ENCODE peak calls at places on chromosomes 13 and 19, in seven cellular contexts. One of them, this sample, is unnamed.
A peak's percentile ranks its signal among the peaks of the same experiment; 100 is the strongest.

GRCh38 chr19:1529430-1529816 is 5.5 kb downstream of the PLK5 start:
- DNase-seq in endothelial cell: no peak
- DNase-seq in iris pigment epithelial cell: no peak
- DNase-seq in sciatic nerve: no peak
- DNase-seq in stimulated activated CD8-positive, alpha-beta memory T cell treated with anti-CD3 and anti-CD28 coated beads, Interleukin-2, amount 100 ng/mL, for 1 hour: no peak
- DNase-seq in lung microvascular endothelial cell: no peak
- DNase-seq in cardiac muscle cell: no peak
- DNase-seq in this sample: no peak

GRCh38 chr19:35966771-35967170 is 28.2 kb upstream of the SDHAF1 start:
- DNase-seq in sciatic nerve: no peak
- DNase-seq in lung microvascular endothelial cell: no peak
- DNase-seq in endothelial cell: no peak
- DNase-seq in stimulated activated CD8-positive, alpha-beta memory T cell treated with anti-CD3 and anti-CD28 coated beads, Interleukin-2, amount 100 ng/mL, for 1 hour: no peak
- DNase-seq in cardiac muscle cell: no peak
- DNase-seq in iris pigment epithelial cell: no peak
- DNase-seq in this sample: no peak

GRCh38 chr19:3375221-3376088 is 9.1 kb downstream of the NFIC start:
- DNase-seq in lung microvascular endothelial cell: peak; percentile 78
- DNase-seq in endothelial cell: no peak
- DNase-seq in cardiac muscle cell: peak; percentile 74
- DNase-seq in stimulated activated CD8-positive, alpha-beta memory T cell treated with anti-CD3 and anti-CD28 coated beads, Interleukin-2, amount 100 ng/mL, for 1 hour: no peak
- DNase-seq in sciatic nerve: peak; percentile 82
- DNase-seq in iris pigment epithelial cell: peak; percentile 53
- DNase-seq in this sample: no peak

GRCh38 chr19:55117063-55117635 is 288 bp downstream of the PPP1R12C start:
- DNase-seq in endothelial cell: no peak
- DNase-seq in lung microvascular endothelial cell: peak; percentile 32
- DNase-seq in iris pigment epithelial cell: no peak
- DNase-seq in cardiac muscle cell: no peak
- DNase-seq in sciatic nerve: peak; percentile 73
- DNase-seq in stimulated activated CD8-positive, alpha-beta memory T cell treated with anti-CD3 and anti-CD28 coated beads, Interleukin-2, amount 100 ng/mL, for 1 hour: no peak
- DNase-seq in this sample: no peak

GRCh38 chr13:49502954-49503353 is 7.2 kb downstream of the PHF11 start:
- DNase-seq in iris pigment epithelial cell: peak; percentile 88
- DNase-seq in lung microvascular endothelial cell: no peak
- DNase-seq in stimulated activated CD8-positive, alpha-beta memory T cell treated with anti-CD3 and anti-CD28 coated beads, Interleukin-2, amount 100 ng/mL, for 1 hour: no peak
- DNase-seq in sciatic nerve: no peak
- DNase-seq in endothelial cell: no peak
- DNase-seq in cardiac muscle cell: peak; percentile 85
- DNase-seq in this sample: no peak

GRCh38 chr13:42395066-42395821 is 123.3 kb downstream of the AKAP11 start:
- DNase-seq in iris pigment epithelial cell: no peak
- DNase-seq in lung microvascular endothelial cell: no peak
- DNase-seq in stimulated activated CD8-positive, alpha-beta memory T cell treated with anti-CD3 and anti-CD28 coated beads, Interleukin-2, amount 100 ng/mL, for 1 hour: no peak
- DNase-seq in endothelial cell: no peak
- DNase-seq in sciatic nerve: no peak
- DNase-seq in cardiac muscle cell: no peak
- DNase-seq in this sample: no peak

GRCh38 chr13:46668302-46668720 is 115.3 kb downstream of the LRCH1 start:
- DNase-seq in endothelial cell: peak; percentile 20
- DNase-seq in sciatic nerve: no peak
- DNase-seq in lung microvascular endothelial cell: peak; percentile 91
- DNase-seq in cardiac muscle cell: peak; percentile 95
- DNase-seq in stimulated activated CD8-positive, alpha-beta memory T cell treated with anti-CD3 and anti-CD28 coated beads, Interleukin-2, amount 100 ng/mL, for 1 hour: no peak
- DNase-seq in iris pigment epithelial cell: peak; percentile 93
- DNase-seq in this sample: no peak

GRCh38 chr19:39307233-39307821 is 11.1 kb downstream of the IFNL1 start:
- DNase-seq in stimulated activated CD8-positive, alpha-beta memory T cell treated with anti-CD3 and anti-CD28 coated beads, Interleukin-2, amount 100 ng/mL, for 1 hour: no peak
- DNase-seq in sciatic nerve: no peak
- DNase-seq in iris pigment epithelial cell: peak; percentile 21
- DNase-seq in lung microvascular endothelial cell: no peak
- DNase-seq in endothelial cell: no peak
- DNase-seq in cardiac muscle cell: peak; percentile 28
- DNase-seq in this sample: no peak

GRCh38 chr13:90769387-90769786 is 578.1 kb upstream of the MIR17HG start:
- DNase-seq in stimulated activated CD8-positive, alpha-beta memory T cell treated with anti-CD3 and anti-CD28 coated beads, Interleukin-2, amount 100 ng/mL, for 1 hour: no peak
- DNase-seq in iris pigment epithelial cell: no peak
- DNase-seq in endothelial cell: no peak
- DNase-seq in cardiac muscle cell: no peak
- DNase-seq in sciatic nerve: no peak
- DNase-seq in lung microvascular endothelial cell: no peak
- DNase-seq in this sample: no peak

This sample was measured in GM19239.